ENCODE peak calls at places on chromosome 22, in ten cellular contexts. V, F, K, S, J, G, R, O, D and W are unnamed samples.

GRCh38 chr22:29635734-29636357 is 32.4 kb downstream of the NF2 start:
- DNase-seq in V (peak; percentile 70), F (no peak), K (no peak), S (peak; percentile 73), J (no peak), G (no peak), R (peak; percentile 68), O (peak; percentile 63), D (peak; percentile 47), W (no peak)

GRCh38 chr22:38317995-38318715 is 922 bp upstream of the CSNK1E start:
- DNase-seq in V (peak; percentile 90), F (peak; percentile 67), K (peak; percentile 64), S (peak; percentile 41), J (no peak), G (no peak), R (no peak), O (peak; percentile 59), D (no peak), W (no peak)

GRCh38 chr22:20239951-20240773 is 28.0 kb downstream of the RTN4R start:
- DNase-seq in V (no peak), F (no peak), K (peak; percentile 85), S (no peak), J (no peak), G (no peak), R (peak; percentile 50), O (no peak), D (no peak), W (no peak)

GRCh38 chr22:49353185-49353584 is 474.5 kb downstream of the BRD1 start:
- DNase-seq in V (no peak), F (peak; percentile 20), K (no peak), S (no peak), J (no peak), G (no peak), R (no peak), O (no peak), D (no peak), W (no peak)

GRCh38 chr22:50613291-50613981 is 12.8 kb downstream of the MAPK8IP2 start:
- DNase-seq in V (no peak), F (peak; percentile 76), K (no peak), S (no peak), J (no peak), G (no peak), R (no peak), O (peak; percentile 74), D (no peak), W (peak; percentile 90)

GRCh38 chr22:39068033-39068785 is 8.9 kb upstream of the APOBEC3G start:
- DNase-seq in V (no peak), F (no peak), K (no peak), S (no peak), J (no peak), G (no peak), R (no peak), O (no peak), D (no peak), W (no peak)

GRCh38 chr22:49322231-49322630 is 505.4 kb downstream of the BRD1 start:
- DNase-seq in V (no peak), F (no peak), K (no peak), S (no peak), J (no peak), G (no peak), R (no peak), O (no peak), D (no peak), W (peak; percentile 11)

GRCh38 chr22:23218053-23218866 is 38.0 kb downstream of the BCR start:
- DNase-seq in V (no peak), F (no peak), K (no peak), S (no peak), J (no peak), G (no peak), R (no peak), O (no peak), D (no peak), W (peak; percentile 47)

GRCh38 chr22:46639843-46640242 is 19.7 kb downstream of the GRAMD4 start:
- DNase-seq in V (no peak), F (no peak), K (no peak), S (no peak), J (no peak), G (no peak), R (no peak), O (no peak), D (no peak), W (no peak)